ENCODE peak calls at places on chromosomes 12 and 14, in five cellular contexts. F, D, U, Z and A are unnamed samples.

GRCh38 chr14:96229315-96229714 is 24.7 kb downstream of the BDKRB2 start:
- DNase-seq in U (no peak), D (no peak), F (no peak), Z (no peak), A (no peak)

GRCh38 chr12:107277850-107278249 is 184.5 kb upstream of the CRY1 start:
- DNase-seq in Z (no peak), D (no peak), U (no peak), F (no peak), A (no peak)

GRCh38 chr14:65720743-65721142 is 308.2 kb downstream of the FUT8 start:
- DNase-seq in F (no peak), D (no peak), Z (no peak), U (no peak), A (no peak)

GRCh38 chr14:25090716-25091454 is 40.9 kb upstream of the STXBP6 start:
- DNase-seq in D (no peak), F (peak), U (peak), Z (peak), A (no peak)

GRCh38 chr14:40346275-40346674 is 914.0 kb upstream of the FBXO33 start:
- DNase-seq in Z (no peak), D (no peak), U (no peak), F (no peak), A (no peak)

GRCh38 chr14:54815531-54815930 is 87.1 kb downstream of the GCH1 start:
- DNase-seq in F (no peak), Z (no peak), D (no peak), U (no peak), A (no peak)

GRCh38 chr14:69138189-69138535 is 14.8 kb downstream of the DCAF5 start:
- DNase-seq in D (no peak), U (peak), F (peak), Z (no peak), A (no peak)

GRCh38 chr14:26088260-26088659 is 509.6 kb downstream of the NOVA1 start:
- DNase-seq in Z (no peak), D (no peak), U (no peak), F (no peak), A (peak)

GRCh38 chr12:90940872-90941499 is 14.0 kb downstream of the CCER1 start:
- DNase-seq in F (peak), U (peak), D (no peak), Z (peak), A (no peak)

GRCh38 chr12:6791931-6792520 is 2.7 kb downstream of the CD4 start:
- DNase-seq in U (no peak), F (no peak), D (no peak), Z (no peak), A (no peak)

GRCh38 chr14:91523972-91524371 is 13.9 kb upstream of the PPP4R3A start:
- DNase-seq in Z (no peak), D (no peak), U (no peak), F (no peak), A (no peak)

GRCh38 chr14:64444984-64445845 is 20.1 kb upstream of the AKAP5 start:
- DNase-seq in U (peak), F (peak), Z (no peak), D (no peak), A (no peak)

GRCh38 chr12:124565656-124566180 is 1.7 kb downstream of the NCOR2 start:
- DNase-seq in U (no peak), F (no peak), D (no peak), Z (no peak), A (no peak)

GRCh38 chr12:91432079-91432478 is 249.5 kb upstream of the DCN start:
- DNase-seq in U (peak), D (no peak), Z (peak), F (no peak), A (no peak)

GRCh38 chr14:56648508-56649301 is 69.1 kb downstream of the TMEM260 start:
- DNase-seq in F (no peak), U (no peak), D (no peak), Z (peak), A (no peak)

GRCh38 chr12:15861404-15861803 is 20.8 kb upstream of the STRAP start:
- DNase-seq in F (no peak), D (no peak), U (no peak), Z (no peak), A (no peak)

GRCh38 chr12:106892075-106892474 is 63.6 kb upstream of the TMEM263 start:
- DNase-seq in F (peak), D (no peak), Z (no peak), U (no peak), A (no peak)

GRCh38 chr12:20520572-20520971 is 152.2 kb downstream of the PDE3A start:
- DNase-seq in F (no peak), U (no peak), D (no peak), Z (no peak), A (no peak)

GRCh38 chr12:109927622-109928021 is 27.5 kb downstream of the TCHP start:
- DNase-seq in U (peak), F (peak), D (peak), Z (no peak), A (peak)

GRCh38 chr12:57775563-57776246 is 3.3 kb downstream of the EEF1AKMT3 start:
- DNase-seq in F (no peak), Z (no peak), U (no peak), D (no peak), A (no peak)

GRCh38 chr12:70543444-70543843 is 93.8 kb downstream of the PTPRB start:
- DNase-seq in Z (no peak), F (no peak), D (no peak), U (peak), A (no peak)

GRCh38 chr14:59912443-59912842 is 7.5 kb upstream of the LRRC9 start:
- DNase-seq in F (no peak), U (no peak), Z (no peak), D (no peak), A (no peak)

GRCh38 chr12:62758216-62758615 is 176.7 kb downstream of the PPM1H start:
- DNase-seq in U (peak), F (no peak), D (no peak), Z (no peak), A (no peak)

GRCh38 chr14:101525646-101526527 is 35.4 kb upstream of the DIO3 start:
- DNase-seq in Z (no peak), F (no peak), U (no peak), D (no peak), A (no peak)

GRCh38 chr12:82359115-82359478 is 768 bp downstream of the METTL25 start:
- DNase-seq in F (no peak), U (no peak), D (no peak), Z (no peak), A (peak)

GRCh38 chr12:107564946-107565345 is 120.7 kb upstream of the PWP1 start:
- DNase-seq in U (no peak), F (peak), Z (peak), D (no peak), A (peak)

GRCh38 chr14:82447586-82447985 is 913.9 kb upstream of the SEL1L start:
- DNase-seq in F (no peak), D (no peak), Z (no peak), U (no peak), A (no peak)

GRCh38 chr12:96590970-96591369 is 101.6 kb downstream of the CFAP54 start:
- DNase-seq in Z (no peak), F (no peak), U (no peak), D (no peak), A (no peak)

GRCh38 chr14:105439710-105440553 is 20.3 kb downstream of the MTA1 start:
- DNase-seq in Z (no peak), U (no peak), D (no peak), F (no peak), A (no peak)

GRCh38 chr12:68140576-68140975 is 19.0 kb downstream of the IFNG start:
- DNase-seq in U (no peak), Z (no peak), F (no peak), D (no peak), A (no peak)

GRCh38 chr12:100464529-100464928 is 9.1 kb upstream of the NR1H4 start:
- DNase-seq in F (no peak), U (no peak), Z (no peak), D (no peak), A (no peak)

GRCh38 chr12:15613981-15614380 is 175.2 kb downstream of the EPS8 start:
- DNase-seq in U (no peak), Z (no peak), D (no peak), F (no peak), A (no peak)

GRCh38 chr14:83342590-83342989 is 1808.9 kb upstream of the SEL1L start:
- DNase-seq in Z (no peak), F (no peak), D (no peak), U (no peak), A (no peak)

GRCh38 chr12:57964421-57964820 is 23.1 kb downstream of the ATP23 start:
- DNase-seq in F (no peak), Z (no peak), D (no peak), U (no peak), A (no peak)

GRCh38 chr14:29166507-29166906 is 399.9 kb downstream of the FOXG1 start:
- DNase-seq in U (no peak), Z (no peak), F (no peak), D (no peak), A (peak)
- H2BK12ac ChIP-seq in U (no peak), Z (no peak), F (no peak), D (no peak), A (no peak)

GRCh38 chr12:47312794-47313426 is 233.2 kb upstream of the AMIGO2 start:
- DNase-seq in Z (no peak), D (no peak), U (no peak), F (no peak), A (no peak)

GRCh38 chr12:47311011-47311410 is 231.3 kb upstream of the AMIGO2 start:
- DNase-seq in F (no peak), D (no peak), Z (no peak), U (no peak), A (no peak)

GRCh38 chr12:47308672-47309071 is 228.9 kb upstream of the AMIGO2 start:
- DNase-seq in F (no peak), D (no peak), Z (no peak), U (no peak), A (no peak)

GRCh38 chr12:47312147-47312546 is 232.4 kb upstream of the AMIGO2 start:
- DNase-seq in Z (no peak), D (no peak), F (no peak), U (no peak), A (no peak)

GRCh38 chr12:47311514-47311913 is 231.8 kb upstream of the AMIGO2 start:
- DNase-seq in D (no peak), Z (no peak), U (no peak), F (no peak), A (no peak)
- H2AFZ ChIP-seq in D (no peak), Z (no peak), U (no peak), F (no peak), A (no peak)

GRCh38 chr14:76537912-76538647 is 162.1 kb downstream of the ESRRB start:
- DNase-seq in F (no peak), D (no peak), U (no peak), Z (no peak), A (no peak)
- H2BK12ac ChIP-seq in F (no peak), D (no peak), U (no peak), Z (no peak), A (no peak)

GRCh38 chr12:40101747-40102146 is 4.1 kb downstream of the SLC2A13 start:
- DNase-seq in D (no peak), Z (no peak), F (no peak), U (no peak), A (no peak)

GRCh38 chr12:40104461-40105264 is 1.2 kb downstream of the SLC2A13 start:
- DNase-seq in U (peak), F (no peak), Z (no peak), D (no peak), A (no peak)

GRCh38 chr12:40105515-40106201 is at the start of gene SLC2A13:
- DNase-seq in F (peak), U (peak), D (peak), Z (peak), A (peak)

GRCh38 chr12:40105265-40105514 is 691 bp downstream of the SLC2A13 start:
- DNase-seq in D (no peak), Z (peak), U (no peak), F (peak), A (no peak)

GRCh38 chr12:40103043-40103442 is 2.8 kb downstream of the SLC2A13 start:
- DNase-seq in Z (no peak), U (no peak), F (no peak), D (no peak), A (no peak)
- H2AFZ ChIP-seq in Z (no peak), U (no peak), F (no peak), D (no peak), A (no peak)

GRCh38 chr12:51000245-51000644 is 25.9 kb downstream of the SLC11A2 start:
- DNase-seq in F (no peak), D (no peak), U (no peak), Z (no peak), A (no peak)
- H2BK12ac ChIP-seq in F (no peak), D (no peak), U (no peak), Z (no peak), A (no peak)